ENCODE peak calls at places on chromosome 14, in six cellular contexts. One of them, this sample, is unnamed.

GRCh38 chr14:67515386-67516079 is 17.6 kb upstream of the PLEKHH1 start:
- DNase-seq in posterior cingulate gyrus: peak
- DNase-seq in HT-29: no peak
- DNase-seq in spleen: peak
- DNase-seq in upper lobe of right lung: peak
- DNase-seq in activated CD4-positive, alpha-beta T cell treated with anti-CD3 and anti-CD28 coated beads for 1 hour: no peak
- DNase-seq in this sample: no peak

GRCh38 chr14:69812725-69813124 is 15.7 kb upstream of the SLC10A1 start:
- DNase-seq in posterior cingulate gyrus: no peak
- DNase-seq in HT-29: peak
- DNase-seq in spleen: no peak
- DNase-seq in upper lobe of right lung: no peak
- DNase-seq in activated CD4-positive, alpha-beta T cell treated with anti-CD3 and anti-CD28 coated beads for 1 hour: no peak
- DNase-seq in this sample: peak

GRCh38 chr14:94439453-94440057 is 13.0 kb downstream of the SERPINA11 start:
- DNase-seq in posterior cingulate gyrus: no peak
- DNase-seq in HT-29: no peak
- DNase-seq in spleen: no peak
- DNase-seq in upper lobe of right lung: no peak
- DNase-seq in activated CD4-positive, alpha-beta T cell treated with anti-CD3 and anti-CD28 coated beads for 1 hour: no peak
- DNase-seq in this sample: no peak

GRCh38 chr14:72104011-72104613 is 171.9 kb downstream of the RGS6 start:
- DNase-seq in posterior cingulate gyrus: no peak
- DNase-seq in HT-29: peak
- DNase-seq in spleen: no peak
- DNase-seq in upper lobe of right lung: no peak
- DNase-seq in activated CD4-positive, alpha-beta T cell treated with anti-CD3 and anti-CD28 coated beads for 1 hour: no peak
- DNase-seq in this sample: peak

GRCh38 chr14:100533647-100534485 is 53.4 kb downstream of the BEGAIN start:
- DNase-seq in posterior cingulate gyrus: peak
- DNase-seq in HT-29: peak
- DNase-seq in spleen: peak
- DNase-seq in upper lobe of right lung: peak
- DNase-seq in activated CD4-positive, alpha-beta T cell treated with anti-CD3 and anti-CD28 coated beads for 1 hour: peak
- DNase-seq in this sample: no peak

GRCh38 chr14:73237786-73238261 is 518 bp downstream of the PAPLN start:
- DNase-seq in posterior cingulate gyrus: no peak
- DNase-seq in HT-29: no peak
- DNase-seq in spleen: peak
- DNase-seq in upper lobe of right lung: no peak
- DNase-seq in activated CD4-positive, alpha-beta T cell treated with anti-CD3 and anti-CD28 coated beads for 1 hour: no peak
- DNase-seq in this sample: no peak

GRCh38 chr14:93150227-93151206 is 34.2 kb downstream of the MOAP1 start:
- DNase-seq in posterior cingulate gyrus: no peak
- DNase-seq in HT-29: no peak
- DNase-seq in spleen: no peak
- DNase-seq in upper lobe of right lung: no peak
- DNase-seq in activated CD4-positive, alpha-beta T cell treated with anti-CD3 and anti-CD28 coated beads for 1 hour: no peak
- DNase-seq in this sample: peak

GRCh38 chr14:51331651-51332367 is 91.8 kb downstream of the TMX1 start:
- DNase-seq in posterior cingulate gyrus: no peak
- DNase-seq in HT-29: no peak
- DNase-seq in spleen: no peak
- DNase-seq in upper lobe of right lung: no peak
- DNase-seq in activated CD4-positive, alpha-beta T cell treated with anti-CD3 and anti-CD28 coated beads for 1 hour: no peak
- DNase-seq in this sample: no peak

GRCh38 chr14:104107611-104108569 is 22.4 kb downstream of the ASPG start:
- DNase-seq in posterior cingulate gyrus: peak
- DNase-seq in HT-29: peak
- DNase-seq in spleen: peak
- DNase-seq in upper lobe of right lung: peak
- DNase-seq in activated CD4-positive, alpha-beta T cell treated with anti-CD3 and anti-CD28 coated beads for 1 hour: no peak
- DNase-seq in this sample: no peak

GRCh38 chr14:91906374-91906773 is 39.0 kb upstream of the TC2N start:
- DNase-seq in posterior cingulate gyrus: no peak
- DNase-seq in HT-29: no peak
- DNase-seq in spleen: no peak
- DNase-seq in upper lobe of right lung: no peak
- DNase-seq in activated CD4-positive, alpha-beta T cell treated with anti-CD3 and anti-CD28 coated beads for 1 hour: no peak
- DNase-seq in this sample: no peak

GRCh38 chr14:101478796-101479410 is 82.4 kb upstream of the DIO3 start:
- DNase-seq in posterior cingulate gyrus: no peak
- DNase-seq in HT-29: no peak
- DNase-seq in spleen: peak
- DNase-seq in upper lobe of right lung: peak
- DNase-seq in activated CD4-positive, alpha-beta T cell treated with anti-CD3 and anti-CD28 coated beads for 1 hour: no peak
- DNase-seq in this sample: no peak

GRCh38 chr14:93083898-93084297 is 31.8 kb downstream of the ITPK1 start:
- DNase-seq in posterior cingulate gyrus: no peak
- DNase-seq in HT-29: no peak
- DNase-seq in spleen: no peak
- DNase-seq in upper lobe of right lung: no peak
- DNase-seq in activated CD4-positive, alpha-beta T cell treated with anti-CD3 and anti-CD28 coated beads for 1 hour: no peak
- DNase-seq in this sample: no peak

GRCh38 chr14:71932229-71932951 is at the start of gene RGS6:
- DNase-seq in posterior cingulate gyrus: peak
- DNase-seq in HT-29: no peak
- DNase-seq in spleen: no peak
- DNase-seq in upper lobe of right lung: peak
- DNase-seq in activated CD4-positive, alpha-beta T cell treated with anti-CD3 and anti-CD28 coated beads for 1 hour: no peak
- DNase-seq in this sample: peak

GRCh38 chr14:53900499-53900898 is 56.1 kb downstream of the BMP4 start:
- DNase-seq in posterior cingulate gyrus: no peak
- DNase-seq in HT-29: no peak
- DNase-seq in spleen: no peak
- DNase-seq in upper lobe of right lung: no peak
- DNase-seq in activated CD4-positive, alpha-beta T cell treated with anti-CD3 and anti-CD28 coated beads for 1 hour: no peak
- DNase-seq in this sample: no peak

GRCh38 chr14:36510874-36511273 is 9.2 kb downstream of the NKX2-1 start:
- DNase-seq in posterior cingulate gyrus: no peak
- DNase-seq in HT-29: no peak
- DNase-seq in spleen: no peak
- DNase-seq in upper lobe of right lung: no peak
- DNase-seq in activated CD4-positive, alpha-beta T cell treated with anti-CD3 and anti-CD28 coated beads for 1 hour: no peak
- DNase-seq in this sample: no peak

GRCh38 chr14:33736979-33737378 is 213.9 kb downstream of the EGLN3 start:
- DNase-seq in posterior cingulate gyrus: no peak
- DNase-seq in HT-29: no peak
- DNase-seq in spleen: no peak
- DNase-seq in upper lobe of right lung: no peak
- DNase-seq in activated CD4-positive, alpha-beta T cell treated with anti-CD3 and anti-CD28 coated beads for 1 hour: no peak
- DNase-seq in this sample: no peak

GRCh38 chr14:50260511-50260910 is 29.1 kb upstream of the SOS2 start:
- DNase-seq in posterior cingulate gyrus: no peak
- DNase-seq in HT-29: peak
- DNase-seq in spleen: no peak
- DNase-seq in upper lobe of right lung: no peak
- DNase-seq in activated CD4-positive, alpha-beta T cell treated with anti-CD3 and anti-CD28 coated beads for 1 hour: no peak
- DNase-seq in this sample: peak

GRCh38 chr14:51616724-51617409 is 34.8 kb upstream of the FRMD6 start:
- DNase-seq in posterior cingulate gyrus: no peak
- DNase-seq in HT-29: peak
- DNase-seq in spleen: no peak
- DNase-seq in upper lobe of right lung: no peak
- DNase-seq in activated CD4-positive, alpha-beta T cell treated with anti-CD3 and anti-CD28 coated beads for 1 hour: no peak
- DNase-seq in this sample: peak

GRCh38 chr14:104216457-104216856 is 78.1 kb downstream of the KIF26A start:
- DNase-seq in posterior cingulate gyrus: no peak
- DNase-seq in HT-29: no peak
- DNase-seq in spleen: peak
- DNase-seq in upper lobe of right lung: no peak
- DNase-seq in activated CD4-positive, alpha-beta T cell treated with anti-CD3 and anti-CD28 coated beads for 1 hour: no peak
- DNase-seq in this sample: no peak

GRCh38 chr14:74425525-74426201 is 347 bp downstream of the SYNDIG1L start:
- DNase-seq in posterior cingulate gyrus: no peak
- DNase-seq in HT-29: no peak
- DNase-seq in spleen: peak
- DNase-seq in upper lobe of right lung: no peak
- DNase-seq in activated CD4-positive, alpha-beta T cell treated with anti-CD3 and anti-CD28 coated beads for 1 hour: peak
- DNase-seq in this sample: peak

GRCh38 chr14:104580961-104581360 is 1.4 kb downstream of the C14orf180 start:
- DNase-seq in posterior cingulate gyrus: no peak
- DNase-seq in HT-29: peak
- DNase-seq in spleen: no peak
- DNase-seq in upper lobe of right lung: no peak
- DNase-seq in activated CD4-positive, alpha-beta T cell treated with anti-CD3 and anti-CD28 coated beads for 1 hour: no peak
- DNase-seq in this sample: no peak

GRCh38 chr14:26841361-26841760 is 243.5 kb upstream of the NOVA1 start:
- DNase-seq in posterior cingulate gyrus: no peak
- DNase-seq in HT-29: no peak
- DNase-seq in spleen: no peak
- DNase-seq in upper lobe of right lung: no peak
- DNase-seq in activated CD4-positive, alpha-beta T cell treated with anti-CD3 and anti-CD28 coated beads for 1 hour: no peak
- DNase-seq in this sample: no peak